ENCODE peak calls at places on chromosome 2, in seven cellular contexts. H is G401; T is stimulated activated CD4-positive, alpha-beta T cell treated with anti-CD3 and anti-CD28 coated beads, Interleukin-15, amount 100 ng/mL, for 1 hour; K is Peyer's patch; G is anterior cingulate cortex; L is activated T-cell treated with anti-CD3 and anti-CD28 coated beads for 24 hours; P is nucleus accumbens. M is an unnamed sample.

GRCh38 chr2:149061119-149061518 is 22.6 kb downstream of the LYPD6B start:
- DNase-seq in H (no peak), T (no peak), K (no peak), G (no peak), L (no peak), P (no peak), M (no peak)

GRCh38 chr2:12718662-12719399 is 2.1 kb downstream of the TRIB2 start:
- DNase-seq in H (no peak), T (no peak), K (no peak), G (no peak), L (no peak), P (no peak), M (no peak)

GRCh38 chr2:136828162-136828561 is 62.8 kb downstream of the THSD7B start:
- DNase-seq in H (no peak), T (no peak), K (no peak), G (no peak), L (no peak), P (no peak), M (no peak)

GRCh38 chr2:144194331-144195071 is 325.4 kb downstream of the ZEB2 start:
- DNase-seq in H (no peak), T (no peak), K (no peak), G (no peak), L (no peak), P (no peak), M (no peak)

GRCh38 chr2:36582556-36583350 is 15.2 kb downstream of the FEZ2 start:
- DNase-seq in H (peak; percentile 26), T (no peak), K (no peak), G (no peak), L (no peak), P (no peak), M (no peak)

GRCh38 chr2:105796791-105797190 is 52.1 kb downstream of the NCK2 start:
- DNase-seq in H (no peak), T (no peak), K (no peak), G (no peak), L (no peak), P (no peak), M (no peak)

GRCh38 chr2:128217671-128218070 is 101.0 kb downstream of the HS6ST1 start:
- DNase-seq in H (no peak), T (no peak), K (no peak), G (no peak), L (no peak), P (no peak), M (no peak)

GRCh38 chr2:158773121-158773520 is 22.0 kb upstream of the DAPL1 start:
- DNase-seq in H (no peak), T (no peak), K (no peak), G (peak; percentile 6), L (no peak), P (peak; percentile 20), M (no peak)

GRCh38 chr2:238322001-238322411 is 1.7 kb downstream of the TRAF3IP1 start:
- DNase-seq in H (no peak), T (no peak), K (no peak), G (no peak), L (no peak), P (no peak), M (no peak)

GRCh38 chr2:23354554-23354953 is 30.4 kb upstream of the KLHL29 start:
- DNase-seq in H (no peak), T (no peak), K (no peak), G (no peak), L (no peak), P (no peak), M (no peak)

GRCh38 chr2:19627359-19627758 is 268.9 kb upstream of the OSR1 start:
- DNase-seq in H (no peak), T (no peak), K (no peak), G (no peak), L (no peak), P (no peak), M (no peak)

GRCh38 chr2:132758995-132759394 is 89.0 kb upstream of the LYPD1 start:
- DNase-seq in H (no peak), T (no peak), K (no peak), G (no peak), L (no peak), P (no peak), M (no peak)

GRCh38 chr2:190717306-190717705 is 68.4 kb downstream of the NAB1 start:
- DNase-seq in H (no peak), T (no peak), K (no peak), G (no peak), L (no peak), P (no peak), M (no peak)

GRCh38 chr2:190359896-190360376 is 16.5 kb downstream of the INPP1 start:
- DNase-seq in H (peak; percentile 32), T (no peak), K (peak; percentile 65), G (peak; percentile 43), L (peak; percentile 11), P (peak; percentile 58), M (no peak)

GRCh38 chr2:192195548-192196418 is 1.1 kb upstream of the TMEFF2 start:
- DNase-seq in H (peak; percentile 66), T (no peak), K (no peak), G (no peak), L (no peak), P (peak; percentile 76), M (no peak)

GRCh38 chr2:120224735-120225548 is 1.7 kb upstream of the TMEM185B start:
- DNase-seq in H (no peak), T (no peak), K (no peak), G (no peak), L (no peak), P (no peak), M (no peak)

GRCh38 chr2:178397002-178397605 is 53.9 kb downstream of the PRKRA start:
- DNase-seq in H (peak; percentile 82), T (no peak), K (no peak), G (no peak), L (no peak), P (no peak), M (peak; percentile 10)

GRCh38 chr2:222950886-222951285 is 90.0 kb downstream of the ACSL3 start:
- DNase-seq in H (no peak), T (no peak), K (no peak), G (peak; percentile 29), L (no peak), P (no peak), M (no peak)

GRCh38 chr2:129877795-129878775 is 101.4 kb upstream of the RAB6C start:
- DNase-seq in H (peak; percentile 72), T (no peak), K (no peak), G (peak; percentile 76), L (no peak), P (peak; percentile 86), M (peak; percentile 10)

GRCh38 chr2:70381235-70381634 is 79.4 kb upstream of the FAM136A start:
- DNase-seq in H (no peak), T (no peak), K (no peak), G (no peak), L (no peak), P (no peak), M (no peak)

GRCh38 chr2:239363946-239364637 is 36.7 kb downstream of the HDAC4 start:
- DNase-seq in H (no peak), T (no peak), K (peak; percentile 40), G (no peak), L (no peak), P (no peak), M (no peak)

GRCh38 chr2:176464886-176465564 is 195.8 kb downstream of the MTX2 start:
- DNase-seq in H (no peak), T (no peak), K (no peak), G (peak; percentile 10), L (no peak), P (peak; percentile 42), M (no peak)

M was measured in cerebellar nuclear complex.